ENCODE peak calls at places on chromosome 10, in nine cellular contexts. R, Q, E, U, C, H, B, I and Z are unnamed samples.

GRCh38 chr10:51879238-51879637 is 179.8 kb upstream of the CSTF2T start:
- DNase-seq in R (peak), Q (no peak), E (peak), U (no peak), C (peak), H (no peak), B (no peak), I (peak), Z (no peak)

GRCh38 chr10:113499066-113499465 is 53.8 kb upstream of the HABP2 start:
- DNase-seq in R (no peak), Q (no peak), E (no peak), U (no peak), C (no peak), H (no peak), B (no peak), I (no peak), Z (no peak)

GRCh38 chr10:3265081-3265480 is 92.5 kb upstream of the PITRM1 start:
- DNase-seq in R (peak), Q (no peak), E (no peak), U (no peak), C (no peak), H (no peak), B (no peak), I (no peak), Z (no peak)

GRCh38 chr10:51937736-51938135 is 238.3 kb upstream of the CSTF2T start:
- DNase-seq in R (peak), Q (no peak), E (no peak), U (no peak), C (no peak), H (no peak), B (no peak), I (peak), Z (no peak)

GRCh38 chr10:92727550-92727949 is 37.8 kb downstream of the HHEX start:
- DNase-seq in R (no peak), Q (no peak), E (no peak), U (no peak), C (no peak), H (no peak), B (no peak), I (no peak), Z (no peak)

GRCh38 chr10:103911021-103911459 is 6.9 kb downstream of the STN1 start:
- DNase-seq in R (no peak), Q (no peak), E (no peak), U (no peak), C (no peak), H (no peak), B (no peak), I (no peak), Z (peak)

GRCh38 chr10:92822060-92822634 is 26.2 kb upstream of the EXOC6 start:
- DNase-seq in R (peak), Q (no peak), E (peak), U (no peak), C (no peak), H (no peak), B (no peak), I (peak), Z (no peak)

GRCh38 chr10:17854044-17854652 is 45.0 kb downstream of the MRC1 start:
- DNase-seq in R (peak), Q (no peak), E (no peak), U (no peak), C (no peak), H (no peak), B (no peak), I (no peak), Z (peak)

GRCh38 chr10:102291221-102291905 is 46.0 kb downstream of the GBF1 start:
- DNase-seq in R (no peak), Q (no peak), E (no peak), U (no peak), C (no peak), H (no peak), B (no peak), I (no peak), Z (no peak)

GRCh38 chr10:117217196-117217761 is 20.0 kb downstream of the KCNK18 start:
- DNase-seq in R (peak), Q (no peak), E (no peak), U (no peak), C (no peak), H (peak), B (peak), I (peak), Z (no peak)

GRCh38 chr10:118682518-118682917 is 72.3 kb downstream of the CACUL1 start:
- DNase-seq in R (no peak), Q (no peak), E (no peak), U (no peak), C (no peak), H (no peak), B (no peak), I (no peak), Z (no peak)

GRCh38 chr10:97936126-97936525 is 86.5 kb downstream of the GOLGA7B start:
- DNase-seq in R (no peak), Q (peak), E (no peak), U (no peak), C (no peak), H (no peak), B (no peak), I (no peak), Z (no peak)

GRCh38 chr10:121183241-121183640 is 332.1 kb downstream of the WDR11 start:
- DNase-seq in R (no peak), Q (no peak), E (no peak), U (no peak), C (no peak), H (no peak), B (no peak), I (no peak), Z (no peak)

GRCh38 chr10:79179404-79180309 is 110.9 kb downstream of the ZMIZ1 start:
- DNase-seq in R (peak), Q (no peak), E (no peak), U (no peak), C (no peak), H (no peak), B (no peak), I (no peak), Z (no peak)

GRCh38 chr10:17290226-17290625 is 62.2 kb downstream of the VIM start:
- DNase-seq in R (peak), Q (no peak), E (no peak), U (no peak), C (no peak), H (no peak), B (peak), I (peak), Z (no peak)

GRCh38 chr10:3195706-3196105 is 23.1 kb upstream of the PITRM1 start:
- DNase-seq in R (no peak), Q (no peak), E (no peak), U (no peak), C (no peak), H (no peak), B (no peak), I (no peak), Z (no peak)

GRCh38 chr10:83492004-83492403 is 647.3 kb upstream of the GHITM start:
- DNase-seq in R (no peak), Q (no peak), E (no peak), U (no peak), C (no peak), H (no peak), B (no peak), I (no peak), Z (no peak)

GRCh38 chr10:46787321-46787615 is 124.0 kb upstream of the PTPN20 start:
- DNase-seq in R (peak), Q (no peak), E (no peak), U (no peak), C (no peak), H (no peak), B (peak), I (peak), Z (no peak)

GRCh38 chr10:73529089-73529832 is 33.4 kb upstream of the PPP3CB start:
- DNase-seq in R (peak), Q (no peak), E (no peak), U (peak), C (peak), H (peak), B (peak), I (peak), Z (peak)

GRCh38 chr10:58467931-58468635 is 44.6 kb upstream of the BICC1 start:
- DNase-seq in R (no peak), Q (no peak), E (no peak), U (no peak), C (no peak), H (no peak), B (no peak), I (no peak), Z (no peak)

GRCh38 chr10:73782749-73783085 is 869 bp downstream of the CHCHD1 start:
- DNase-seq in R (no peak), Q (no peak), E (no peak), U (no peak), C (no peak), H (no peak), B (no peak), I (no peak), Z (no peak)

GRCh38 chr10:123556736-123557135 is 109.4 kb upstream of the GPR26 start:
- DNase-seq in R (no peak), Q (peak), E (no peak), U (no peak), C (no peak), H (no peak), B (no peak), I (no peak), Z (no peak)

GRCh38 chr10:46294641-46295230 is 7.9 kb downstream of the ANTXRL start:
- DNase-seq in R (no peak), Q (no peak), E (no peak), U (no peak), C (no peak), H (no peak), B (no peak), I (no peak), Z (no peak)

GRCh38 chr10:32982293-32982709 is 24.3 kb upstream of the ITGB1 start:
- DNase-seq in R (peak), Q (no peak), E (no peak), U (no peak), C (no peak), H (no peak), B (no peak), I (peak), Z (no peak)

GRCh38 chr10:43409385-43410109 is 561 bp upstream of the HNRNPF start:
- DNase-seq in R (no peak), Q (peak), E (no peak), U (peak), C (no peak), H (no peak), B (no peak), I (no peak), Z (peak)

GRCh38 chr10:96287392-96288105 is 16.2 kb upstream of the BLNK start:
- DNase-seq in R (peak), Q (no peak), E (no peak), U (no peak), C (no peak), H (no peak), B (peak), I (peak), Z (no peak)

GRCh38 chr10:124152781-124153600 is 59.6 kb upstream of the CHST15 start:
- DNase-seq in R (peak), Q (peak), E (no peak), U (peak), C (peak), H (peak), B (peak), I (peak), Z (no peak)

GRCh38 chr10:128952856-128953255 is 514.2 kb upstream of the MGMT start:
- DNase-seq in R (no peak), Q (no peak), E (no peak), U (no peak), C (no peak), H (no peak), B (no peak), I (no peak), Z (no peak)
- TF ChIP-seq CTCF in R (no peak), Q (no peak), E (no peak), U (no peak), C (no peak), H (no peak), B (no peak), I (no peak), Z (no peak)

DNA sequence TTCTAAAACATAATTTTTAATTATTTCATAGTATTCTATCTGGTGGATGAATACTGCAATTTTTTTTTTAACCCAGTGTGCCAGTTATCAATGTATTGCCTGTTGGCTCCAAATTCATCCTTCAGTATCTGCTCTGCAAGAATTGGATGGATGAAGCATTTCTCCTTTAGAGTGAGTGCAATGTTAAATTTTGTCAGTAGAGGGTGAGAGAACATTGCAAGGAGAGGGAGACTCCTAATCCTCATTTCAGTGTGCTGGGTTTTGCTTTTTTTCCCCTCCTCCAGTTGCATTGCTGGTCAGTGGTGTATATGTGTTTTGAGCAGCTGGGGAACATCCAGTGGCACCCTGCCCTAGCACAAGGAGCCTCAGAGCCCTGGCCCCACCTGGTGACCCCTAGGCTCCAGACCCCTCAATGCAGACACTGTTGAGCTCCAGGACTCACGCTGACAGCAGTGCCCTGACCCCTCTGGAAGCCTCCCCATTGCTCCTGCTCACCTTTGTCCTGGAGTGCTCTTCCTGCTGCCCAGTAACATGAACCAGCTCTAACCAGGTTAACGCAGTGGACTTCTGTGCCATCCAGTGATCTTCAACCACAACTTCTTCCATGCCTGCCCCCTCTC is 199.4 kb downstream of the USP6NL start:
- DNase-seq in R (no peak), Q (no peak), E (no peak), U (no peak), C (no peak), H (no peak), B (no peak), I (no peak), Z (no peak)
- TF ChIP-seq CTCF in R (peak), Q (no peak), E (peak), U (no peak), C (no peak), H (no peak), B (no peak), I (peak), Z (no peak)

GRCh38 chr10:6203331-6204062 is 765 bp downstream of the PFKFB3 start:
- DNase-seq in R (peak), Q (peak), E (no peak), U (peak), C (peak), H (peak), B (peak), I (peak), Z (peak)
- TF ChIP-seq CTCF in R (no peak), Q (peak), E (no peak), U (peak), C (peak), H (peak), B (peak), I (peak), Z (no peak)

DNA sequence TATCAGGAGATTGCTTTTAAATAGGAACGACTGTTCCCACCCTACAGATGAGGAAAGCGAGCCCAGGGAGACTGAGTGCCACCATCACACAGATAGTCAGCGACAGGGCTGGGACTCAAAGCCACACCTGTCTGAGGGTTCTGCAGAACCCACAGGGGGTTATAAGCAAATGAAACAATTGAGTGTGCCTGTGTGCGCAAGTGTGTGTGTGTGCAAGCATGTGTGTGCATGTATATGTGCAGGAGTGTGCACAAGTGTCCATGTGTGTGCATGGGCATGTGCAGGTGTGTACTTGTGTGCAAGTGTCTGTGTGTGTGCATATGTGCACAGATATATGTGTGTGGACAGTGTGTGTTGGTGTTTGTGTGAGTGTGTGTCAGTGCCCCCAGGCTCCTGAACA is 280.2 kb downstream of the GRID1 start:
- DNase-seq in R (no peak), Q (no peak), E (no peak), U (no peak), C (no peak), H (no peak), B (no peak), I (no peak), Z (no peak)
- TF ChIP-seq CTCF in R (no peak), Q (no peak), E (no peak), U (no peak), C (no peak), H (no peak), B (no peak), I (no peak), Z (no peak)